ENCODE peak calls at places on chromosomes 3 and 15, in six cellular contexts. One of them, this sample, is unnamed.

GRCh38 chr3:25854214-25854613 is 64.3 kb downstream of the OXSM start:
- DNase-seq in kidney epithelial cell: no peak
- DNase-seq in pancreas: no peak
- DNase-seq in CD8-positive, alpha-beta T cell: no peak
- DNase-seq in AG04449: no peak
- DNase-seq in GM10248: no peak
- DNase-seq in this sample: no peak

GRCh38 chr3:125140011-125140813 is 72.3 kb downstream of the SLC12A8 start:
- DNase-seq in pancreas: no peak
- DNase-seq in CD8-positive, alpha-beta T cell: no peak
- DNase-seq in AG04449: no peak
- DNase-seq in kidney epithelial cell: no peak
- DNase-seq in GM10248: no peak
- DNase-seq in this sample: no peak

GRCh38 chr15:38864827-38865604 is 300.4 kb upstream of the RASGRP1 start:
- DNase-seq in GM10248: no peak
- DNase-seq in CD8-positive, alpha-beta T cell: no peak
- DNase-seq in pancreas: no peak
- DNase-seq in AG04449: peak; percentile 99
- DNase-seq in kidney epithelial cell: no peak
- DNase-seq in this sample: no peak

GRCh38 chr3:34988296-34988695 is 651.0 kb upstream of the ARPP21 start:
- DNase-seq in GM10248: no peak
- DNase-seq in CD8-positive, alpha-beta T cell: no peak
- DNase-seq in kidney epithelial cell: no peak
- DNase-seq in AG04449: no peak
- DNase-seq in pancreas: no peak
- DNase-seq in this sample: no peak

GRCh38 chr15:71011503-71012155 is 103.6 kb upstream of the THSD4 start:
- DNase-seq in GM10248: no peak
- DNase-seq in kidney epithelial cell: peak; percentile 31
- DNase-seq in CD8-positive, alpha-beta T cell: no peak
- DNase-seq in pancreas: no peak
- DNase-seq in AG04449: peak; percentile 41
- DNase-seq in this sample: peak; percentile 7

GRCh38 chr3:31670136-31670535 is 137.4 kb downstream of the STT3B start:
- DNase-seq in GM10248: no peak
- DNase-seq in AG04449: no peak
- DNase-seq in CD8-positive, alpha-beta T cell: no peak
- DNase-seq in kidney epithelial cell: no peak
- DNase-seq in pancreas: no peak
- DNase-seq in this sample: no peak

GRCh38 chr15:85615930-85616329 is 178.8 kb downstream of the KLHL25 start:
- DNase-seq in AG04449: no peak
- DNase-seq in GM10248: peak; percentile 47
- DNase-seq in kidney epithelial cell: no peak
- DNase-seq in CD8-positive, alpha-beta T cell: no peak
- DNase-seq in pancreas: no peak
- DNase-seq in this sample: peak; percentile 46

GRCh38 chr3:185935465-185936263 is 2.1 kb downstream of the TRA2B start:
- DNase-seq in pancreas: no peak
- DNase-seq in AG04449: no peak
- DNase-seq in kidney epithelial cell: no peak
- DNase-seq in GM10248: no peak
- DNase-seq in CD8-positive, alpha-beta T cell: no peak
- DNase-seq in this sample: no peak

GRCh38 chr3:192772495-192772894 is 45.2 kb upstream of the FGF12 start:
- DNase-seq in pancreas: no peak
- DNase-seq in GM10248: peak; percentile 15
- DNase-seq in CD8-positive, alpha-beta T cell: no peak
- DNase-seq in kidney epithelial cell: no peak
- DNase-seq in AG04449: peak; percentile 10
- DNase-seq in this sample: no peak

GRCh38 chr3:124557433-124558232 is 172.6 kb upstream of the UMPS start:
- DNase-seq in GM10248: no peak
- DNase-seq in AG04449: peak; percentile 21
- DNase-seq in kidney epithelial cell: no peak
- DNase-seq in CD8-positive, alpha-beta T cell: no peak
- DNase-seq in pancreas: peak; percentile 55
- DNase-seq in this sample: no peak

GRCh38 chr3:877001-877400 is 215.8 kb upstream of the CNTN6 start:
- DNase-seq in kidney epithelial cell: no peak
- DNase-seq in AG04449: no peak
- DNase-seq in pancreas: no peak
- DNase-seq in CD8-positive, alpha-beta T cell: no peak
- DNase-seq in GM10248: no peak
- DNase-seq in this sample: no peak

GRCh38 chr3:46367811-46368210 is 2.9 kb upstream of the CCR5 start:
- DNase-seq in GM10248: no peak
- DNase-seq in CD8-positive, alpha-beta T cell: no peak
- DNase-seq in kidney epithelial cell: no peak
- DNase-seq in pancreas: no peak
- DNase-seq in AG04449: no peak
- DNase-seq in this sample: no peak

GRCh38 chr3:195095035-195095703 is 175.8 kb downstream of the XXYLT1 start:
- DNase-seq in AG04449: no peak
- DNase-seq in GM10248: peak; percentile 77
- DNase-seq in CD8-positive, alpha-beta T cell: no peak
- DNase-seq in kidney epithelial cell: no peak
- DNase-seq in pancreas: no peak
- DNase-seq in this sample: peak; percentile 78

GRCh38 chr3:127274200-127274599 is 13.6 kb downstream of the PRR20G start:
- DNase-seq in CD8-positive, alpha-beta T cell: no peak
- DNase-seq in pancreas: no peak
- DNase-seq in kidney epithelial cell: no peak
- DNase-seq in GM10248: no peak
- DNase-seq in AG04449: no peak
- DNase-seq in this sample: no peak

GRCh38 chr3:96915465-96915864 is 101.1 kb downstream of the EPHA6 start:
- DNase-seq in kidney epithelial cell: no peak
- DNase-seq in pancreas: no peak
- DNase-seq in GM10248: no peak
- DNase-seq in AG04449: no peak
- DNase-seq in CD8-positive, alpha-beta T cell: no peak
- DNase-seq in this sample: no peak

GRCh38 chr15:81357178-81357686 is 16.8 kb downstream of the TMC3 start:
- DNase-seq in AG04449: no peak
- DNase-seq in pancreas: no peak
- DNase-seq in kidney epithelial cell: no peak
- DNase-seq in CD8-positive, alpha-beta T cell: no peak
- DNase-seq in GM10248: no peak
- DNase-seq in this sample: no peak
- TF ChIP-seq CTCF in AG04449: no peak
- TF ChIP-seq CTCF in pancreas: no peak
- TF ChIP-seq CTCF in kidney epithelial cell: no peak
- TF ChIP-seq CTCF in CD8-positive, alpha-beta T cell: no peak
- TF ChIP-seq CTCF in GM10248: no peak
- TF ChIP-seq CTCF in this sample: no peak

GRCh38 chr15:53716909-53717878 is 42.3 kb downstream of the WDR72 start:
- DNase-seq in AG04449: no peak
- DNase-seq in GM10248: no peak
- DNase-seq in pancreas: no peak
- DNase-seq in kidney epithelial cell: no peak
- DNase-seq in CD8-positive, alpha-beta T cell: no peak
- DNase-seq in this sample: no peak
- TF ChIP-seq CTCF in AG04449: no peak
- TF ChIP-seq CTCF in GM10248: peak; percentile 23
- TF ChIP-seq CTCF in pancreas: no peak
- TF ChIP-seq CTCF in kidney epithelial cell: peak; percentile 44
- TF ChIP-seq CTCF in CD8-positive, alpha-beta T cell: no peak
- TF ChIP-seq CTCF in this sample: no peak

GRCh38 chr3:63981980-63982379 is 41.3 kb downstream of the PSMD6 start:
- DNase-seq in AG04449: no peak
- DNase-seq in CD8-positive, alpha-beta T cell: no peak
- DNase-seq in kidney epithelial cell: no peak
- DNase-seq in pancreas: no peak
- DNase-seq in GM10248: no peak
- DNase-seq in this sample: no peak

GRCh38 chr3:63988943-63989342 is 34.4 kb downstream of the PSMD6 start:
- DNase-seq in pancreas: no peak
- DNase-seq in kidney epithelial cell: no peak
- DNase-seq in GM10248: no peak
- DNase-seq in AG04449: no peak
- DNase-seq in CD8-positive, alpha-beta T cell: no peak
- DNase-seq in this sample: no peak

GRCh38 chr3:63984391-63984790 is 38.9 kb downstream of the PSMD6 start:
- DNase-seq in CD8-positive, alpha-beta T cell: no peak
- DNase-seq in AG04449: no peak
- DNase-seq in kidney epithelial cell: no peak
- DNase-seq in GM10248: no peak
- DNase-seq in pancreas: no peak
- DNase-seq in this sample: no peak

GRCh38 chr3:63990204-63990603 is 33.1 kb downstream of the PSMD6 start:
- DNase-seq in CD8-positive, alpha-beta T cell: no peak
- DNase-seq in kidney epithelial cell: no peak
- DNase-seq in pancreas: no peak
- DNase-seq in GM10248: no peak
- DNase-seq in AG04449: no peak
- DNase-seq in this sample: no peak

GRCh38 chr3:63986147-63986546 is 37.1 kb downstream of the PSMD6 start:
- DNase-seq in CD8-positive, alpha-beta T cell: no peak
- DNase-seq in AG04449: no peak
- DNase-seq in kidney epithelial cell: no peak
- DNase-seq in GM10248: no peak
- DNase-seq in pancreas: no peak
- DNase-seq in this sample: no peak
- TF ChIP-seq CTCF in CD8-positive, alpha-beta T cell: no peak
- TF ChIP-seq CTCF in AG04449: no peak
- TF ChIP-seq CTCF in kidney epithelial cell: peak; percentile 6
- TF ChIP-seq CTCF in GM10248: no peak
- TF ChIP-seq CTCF in pancreas: no peak
- TF ChIP-seq CTCF in this sample: no peak

DNA sequence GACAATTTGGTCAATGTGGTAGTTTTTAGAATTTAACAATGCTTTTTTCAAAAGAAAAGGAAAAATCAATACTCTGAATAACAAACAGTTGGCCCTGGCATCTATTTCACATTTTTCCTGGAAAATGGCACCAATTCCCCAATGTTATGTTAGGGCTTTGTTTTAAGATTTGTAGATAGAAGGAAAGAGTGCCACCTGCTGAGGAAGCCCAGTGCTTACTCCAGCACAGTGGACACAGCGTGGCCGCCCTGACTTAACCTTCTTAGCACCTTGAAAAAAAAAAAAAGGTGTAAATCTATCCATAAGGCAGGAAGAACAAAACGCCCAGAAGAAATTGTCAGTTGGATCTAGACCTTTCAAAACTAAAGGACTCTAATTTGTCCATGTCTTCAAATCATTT is 110.7 kb upstream of the CNTN4 start:
- DNase-seq in GM10248: no peak
- DNase-seq in CD8-positive, alpha-beta T cell: no peak
- DNase-seq in kidney epithelial cell: no peak
- DNase-seq in AG04449: no peak
- DNase-seq in pancreas: peak; percentile 13
- DNase-seq in this sample: no peak
- TF ChIP-seq CTCF in GM10248: no peak
- TF ChIP-seq CTCF in CD8-positive, alpha-beta T cell: no peak
- TF ChIP-seq CTCF in kidney epithelial cell: peak; percentile 59
- TF ChIP-seq CTCF in AG04449: no peak
- TF ChIP-seq CTCF in pancreas: no peak
- TF ChIP-seq CTCF in this sample: no peak

GRCh38 chr3:172289583-172289982 is 158.7 kb downstream of the GHSR start:
- DNase-seq in AG04449: no peak
- DNase-seq in CD8-positive, alpha-beta T cell: no peak
- DNase-seq in pancreas: no peak
- DNase-seq in GM10248: peak; percentile 44
- DNase-seq in kidney epithelial cell: no peak
- DNase-seq in this sample: peak; percentile 17
- TF ChIP-seq CTCF in AG04449: peak; percentile 24
- TF ChIP-seq CTCF in CD8-positive, alpha-beta T cell: no peak
- TF ChIP-seq CTCF in pancreas: no peak
- TF ChIP-seq CTCF in GM10248: peak; percentile 23
- TF ChIP-seq CTCF in kidney epithelial cell: peak; percentile 34
- TF ChIP-seq CTCF in this sample: peak; percentile 40

DNA sequence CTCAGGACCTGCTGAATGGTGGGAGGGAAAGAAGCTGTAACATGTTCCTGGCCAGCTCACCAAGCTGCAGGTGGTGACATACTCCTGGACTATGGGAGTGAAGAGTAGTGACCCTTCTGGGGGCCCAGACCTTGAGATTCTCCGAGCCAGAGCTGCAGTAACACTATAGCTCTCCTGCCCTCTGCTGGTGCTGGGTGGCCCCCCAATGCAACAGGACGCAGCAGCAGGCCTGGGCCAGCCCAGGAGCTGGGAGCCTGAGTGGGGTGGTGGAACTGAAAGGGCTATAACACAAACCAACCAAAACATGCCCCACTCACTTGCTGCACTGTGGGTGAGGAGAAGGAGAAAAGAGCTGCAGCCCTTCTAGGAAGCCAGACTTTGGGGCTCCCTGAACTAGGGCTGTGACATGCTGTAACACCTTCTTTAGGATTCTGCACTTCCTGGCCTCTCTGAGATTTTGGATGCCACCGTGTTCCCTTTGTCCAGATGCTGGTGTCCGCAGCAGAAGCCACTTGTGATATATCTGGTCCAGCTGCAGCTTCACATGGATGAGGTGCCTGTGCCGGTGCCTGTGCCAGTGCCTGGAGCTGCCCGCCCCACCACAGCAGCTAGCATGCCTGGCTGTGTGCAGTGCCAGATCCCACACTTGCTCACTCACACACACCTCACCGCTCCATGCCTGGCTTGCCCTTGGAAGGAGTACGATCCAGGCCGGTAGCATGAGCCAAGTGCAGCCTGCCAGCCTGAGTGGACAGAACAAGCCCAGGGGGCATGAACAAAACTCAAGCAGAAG is 636.8 kb upstream of the KCNMB2 start:
- DNase-seq in pancreas: no peak
- DNase-seq in AG04449: no peak
- DNase-seq in kidney epithelial cell: no peak
- DNase-seq in CD8-positive, alpha-beta T cell: no peak
- DNase-seq in GM10248: no peak
- DNase-seq in this sample: no peak
- TF ChIP-seq CTCF in pancreas: no peak
- TF ChIP-seq CTCF in AG04449: no peak
- TF ChIP-seq CTCF in kidney epithelial cell: no peak
- TF ChIP-seq CTCF in CD8-positive, alpha-beta T cell: no peak
- TF ChIP-seq CTCF in GM10248: no peak
- TF ChIP-seq CTCF in this sample: no peak

GRCh38 chr15:76058714-76059319 is 968 bp upstream of the TMEM266 start:
- DNase-seq in CD8-positive, alpha-beta T cell: no peak
- DNase-seq in pancreas: peak; percentile 33
- DNase-seq in AG04449: no peak
- DNase-seq in GM10248: peak; percentile 30
- DNase-seq in kidney epithelial cell: no peak
- DNase-seq in this sample: peak; percentile 55
- TF ChIP-seq CTCF in CD8-positive, alpha-beta T cell: no peak
- TF ChIP-seq CTCF in pancreas: no peak
- TF ChIP-seq CTCF in AG04449: no peak
- TF ChIP-seq CTCF in GM10248: peak; percentile 39
- TF ChIP-seq CTCF in kidney epithelial cell: peak; percentile 42
- TF ChIP-seq CTCF in this sample: peak; percentile 15

This sample was measured in GM20000.